ENCODE peak calls at places on chromosome 13, in four cellular contexts. Z is SJSA1, V is cardiac fibroblast, O is OCI-LY7. X is an unnamed sample.

GRCh38 chr13:27461940-27462584 is 11.7 kb upstream of the MTIF3 start:
- DNase-seq in Z (no peak), V (no peak), O (peak; percentile 31), X (no peak)

GRCh38 chr13:81639984-81640582 is 1299.2 kb upstream of the SPRY2 start:
- DNase-seq in Z (no peak), V (no peak), O (peak; percentile 1), X (no peak)

GRCh38 chr13:66159526-66159925 is 1070.6 kb downstream of the PCDH9 start:
- DNase-seq in Z (no peak), V (no peak), O (no peak), X (no peak)

GRCh38 chr13:27442071-27442647 is 8.2 kb downstream of the MTIF3 start:
- DNase-seq in Z (no peak), V (no peak), O (no peak), X (no peak)

GRCh38 chr13:23470706-23471610 is 37.5 kb upstream of the SACS start:
- DNase-seq in Z (no peak), V (no peak), O (no peak), X (no peak)

GRCh38 chr13:77728265-77728966 is 30.9 kb downstream of the SLAIN1 start:
- DNase-seq in Z (no peak), V (no peak), O (no peak), X (no peak)

GRCh38 chr13:38398810-38399493 is 49.3 kb downstream of the UFM1 start:
- DNase-seq in Z (no peak), V (peak; percentile 61), O (no peak), X (no peak)

GRCh38 chr13:49690133-49690989 is 925 bp downstream of the EBPL start:
- DNase-seq in Z (no peak), V (peak; percentile 60), O (no peak), X (no peak)

GRCh38 chr13:52162279-52163101 is 3.1 kb upstream of the NEK3 start:
- DNase-seq in Z (no peak), V (peak; percentile 63), O (no peak), X (no peak)

GRCh38 chr13:29196409-29197074 is 376.4 kb downstream of the MTUS2 start:
- DNase-seq in Z (no peak), V (no peak), O (peak; percentile 4), X (no peak)

GRCh38 chr13:29190298-29190697 is 370.2 kb downstream of the MTUS2 start:
- DNase-seq in Z (no peak), V (no peak), O (no peak), X (no peak)

GRCh38 chr13:29193083-29193482 is 372.9 kb downstream of the MTUS2 start:
- DNase-seq in Z (no peak), V (no peak), O (no peak), X (no peak)

DNA sequence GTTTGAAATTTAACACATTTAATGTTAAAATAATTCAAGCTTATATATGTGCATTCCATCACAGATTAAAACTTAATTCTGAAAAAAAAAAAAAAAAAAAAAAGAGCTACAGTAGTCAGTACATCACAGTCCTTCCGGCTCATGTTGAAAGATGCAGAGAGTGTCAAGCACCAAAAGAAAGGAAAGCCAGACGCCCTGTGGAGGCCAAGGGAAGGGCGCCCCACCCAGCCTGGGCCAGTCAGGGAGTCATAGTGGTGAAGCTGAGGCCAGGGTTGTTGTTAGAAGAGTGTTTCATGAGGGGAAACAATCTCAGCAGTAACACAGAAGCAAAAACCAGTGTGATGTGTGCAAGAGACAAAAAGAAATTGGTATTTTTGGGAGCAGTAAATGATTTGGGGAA is 375.3 kb downstream of the MTUS2 start:
- DNase-seq in Z (no peak), V (no peak), O (no peak), X (no peak)
- H3K4me3 ChIP-seq in Z (no peak overlapping the region), V (no peak overlapping the region), O (no peak overlapping the region), X (no peak overlapping the region)

DNA sequence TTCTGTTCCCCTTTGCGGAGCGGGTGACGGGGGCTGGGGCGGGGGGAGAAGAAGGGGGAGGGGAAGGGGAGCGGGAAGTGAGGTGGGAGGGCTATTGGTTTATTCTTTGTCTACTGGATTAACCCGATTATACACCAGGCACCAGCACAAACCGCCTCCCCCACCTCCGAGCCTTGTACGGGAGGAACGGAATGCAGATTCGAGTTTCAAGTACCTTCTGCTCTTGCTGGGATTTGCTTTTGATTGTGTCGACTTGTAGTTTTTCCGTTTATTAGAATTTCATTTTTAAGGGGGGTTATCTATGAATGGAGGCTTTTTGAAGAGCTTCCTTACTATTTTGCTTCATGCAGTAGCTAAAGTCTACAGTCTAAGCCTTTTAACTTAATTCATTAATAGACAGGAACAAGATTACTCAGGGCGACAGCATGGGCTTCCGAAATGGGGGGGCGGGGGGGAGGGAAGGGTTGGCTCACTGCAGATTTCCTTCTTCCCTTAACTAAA is 895 bp upstream of the SPRY2 start:
- DNase-seq in Z (peak; percentile 85), V (peak; percentile 65), O (no peak), X (no peak)
- H3K4me3 ChIP-seq in Z (peak overlapping the region; percentile 73), V (peak overlapping the region; percentile 97), O (no peak overlapping the region), X (peak overlapping the region; percentile 80)

GRCh38 chr13:59750860-59751259 is 412.9 kb downstream of the DIAPH3 start:
- DNase-seq in Z (no peak), V (peak; percentile 79), O (no peak), X (no peak)
- H3K4me3 ChIP-seq in Z (no peak overlapping the region), V (no peak overlapping the region), O (no peak overlapping the region), X (peak overlapping the region; percentile 21)

GRCh38 chr13:73898899-73899298 is 235.3 kb downstream of the KLF12 start:
- DNase-seq in Z (no peak), V (no peak), O (no peak), X (no peak)
- H3K4me3 ChIP-seq in Z (no peak overlapping the region), V (no peak overlapping the region), O (no peak overlapping the region), X (no peak overlapping the region)

GRCh38 chr13:112892759-112893569 is 76.0 kb upstream of the MCF2L start:
- DNase-seq in Z (no peak), V (no peak), O (no peak), X (peak; percentile 93)
- H3K4me3 ChIP-seq in Z (no peak overlapping the region), V (no peak overlapping the region), O (no peak overlapping the region), X (no peak overlapping the region)

DNA sequence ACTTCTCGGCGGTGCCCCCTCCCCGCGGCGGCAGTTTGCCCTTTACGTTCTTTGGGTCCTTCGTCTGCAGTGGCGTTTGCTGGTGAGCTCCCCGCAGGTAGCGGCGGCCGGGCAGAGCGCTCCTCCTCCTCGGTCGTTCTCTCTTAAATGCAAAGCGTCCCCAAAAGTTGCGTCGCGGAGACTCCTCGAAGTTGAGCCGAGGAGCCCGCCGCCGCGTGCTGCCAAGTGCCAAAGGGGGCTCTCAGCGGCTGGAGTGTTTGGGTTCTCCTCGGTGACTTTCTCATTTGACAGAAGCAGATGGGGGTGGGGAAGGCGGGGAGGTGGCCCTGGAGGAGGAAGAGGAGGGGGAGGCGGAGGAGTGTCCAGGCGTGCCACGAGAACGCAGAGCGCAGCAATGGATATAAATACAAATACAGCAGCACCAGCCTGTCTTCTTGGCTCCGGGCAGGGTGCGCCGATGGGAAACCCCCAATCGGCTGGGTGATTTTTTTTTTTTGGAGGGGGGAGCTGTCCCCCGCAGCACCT is at the start of gene SOX21:
- DNase-seq in Z (no peak), V (peak; percentile 5), O (no peak), X (peak; percentile 61)
- H3K4me3 ChIP-seq in Z (no peak within 1 kb of the TSS), V (peak within 1 kb of the TSS; percentile 11), O (no peak within 1 kb of the TSS), X (no peak within 1 kb of the TSS)

X was measured in kidney.